ENCODE peak calls at places on chromosomes 4 and X, in ten cellular contexts. V is GM12892, A is lower leg skin, G is Peyer's patch, S is body of pancreas, L is uterus, D is upper lobe of left lung, Y is IMR-90, I is NB4, J is K562. H is an unnamed sample.

GRCh38 chr4:46124773-46125172 is 919 bp upstream of the GABRG1 start:
- DNase-seq in V (no peak), A (peak; percentile 66), G (no peak), S (peak; percentile 3), L (no peak), D (no peak), Y (no peak), I (peak; percentile 2), J (peak; percentile 6), H (no peak)

GRCh38 chrX:10176121-10177003 is 19.6 kb downstream of the CLCN4 start:
- DNase-seq in V (no peak), A (no peak), G (no peak), S (peak; percentile 54), L (no peak), D (no peak), Y (no peak), I (peak; percentile 45), J (no peak), H (no peak)

GRCh38 chr4:112766422-112766821 is 129.5 kb downstream of the LARP7 start:
- DNase-seq in V (no peak), A (no peak), G (no peak), S (no peak), L (no peak), D (no peak), Y (peak; percentile 17), I (peak; percentile 38), J (no peak), H (no peak)

GRCh38 chrX:121160987-121161386 is 113.6 kb downstream of the GLUD2 start:
- DNase-seq in V (peak; percentile 2), A (no peak), G (no peak), S (no peak), L (no peak), D (no peak), Y (no peak), I (no peak), J (peak; percentile 12), H (no peak)

GRCh38 chrX:41382699-41383645 is 49.0 kb downstream of the DDX3X start:
- DNase-seq in V (no peak), A (no peak), G (peak; percentile 51), S (no peak), L (no peak), D (no peak), Y (peak; percentile 34), I (peak; percentile 44), J (no peak), H (no peak)

GRCh38 chr4:64497526-64497925 is 88.3 kb upstream of the TECRL start:
- DNase-seq in V (no peak), A (no peak), G (no peak), S (no peak), L (no peak), D (no peak), Y (no peak), I (no peak), J (no peak), H (no peak)

GRCh38 chr4:39712819-39713607 is 15.1 kb downstream of the UBE2K start:
- DNase-seq in V (no peak), A (no peak), G (no peak), S (no peak), L (no peak), D (no peak), Y (no peak), I (no peak), J (no peak), H (no peak)

GRCh38 chrX:16807976-16808542 is 21.8 kb downstream of the TXLNG start:
- DNase-seq in V (no peak), A (no peak), G (no peak), S (peak; percentile 14), L (no peak), D (no peak), Y (peak; percentile 68), I (peak; percentile 62), J (peak; percentile 25), H (no peak)

GRCh38 chr4:13088726-13089658 is 395.1 kb downstream of the RAB28 start:
- DNase-seq in V (no peak), A (no peak), G (no peak), S (no peak), L (no peak), D (no peak), Y (no peak), I (no peak), J (no peak), H (no peak)

GRCh38 chrX:54447461-54447860 is 7.3 kb downstream of the TSR2 start:
- DNase-seq in V (no peak), A (no peak), G (no peak), S (no peak), L (no peak), D (no peak), Y (no peak), I (peak; percentile 21), J (no peak), H (no peak)

GRCh38 chrX:8783100-8784098 is 17.8 kb downstream of the FAM9A start:
- DNase-seq in V (no peak), A (no peak), G (no peak), S (peak; percentile 38), L (no peak), D (peak; percentile 53), Y (peak; percentile 4), I (peak; percentile 38), J (peak; percentile 24), H (no peak)

GRCh38 chr4:148443550-148444295 is 1.5 kb upstream of the NR3C2 start:
- DNase-seq in V (peak; percentile 7), A (peak; percentile 91), G (peak; percentile 74), S (peak; percentile 41), L (peak; percentile 49), D (peak; percentile 92), Y (no peak), I (no peak), J (no peak), H (no peak)

GRCh38 chr4:124997124-124997523 is 284.6 kb upstream of the ANKRD50 start:
- DNase-seq in V (no peak), A (no peak), G (no peak), S (no peak), L (no peak), D (no peak), Y (no peak), I (no peak), J (no peak), H (no peak)

GRCh38 chrX:39204349-39204748 is 403.1 kb downstream of the MID1IP1 start:
- DNase-seq in V (no peak), A (no peak), G (no peak), S (no peak), L (no peak), D (no peak), Y (no peak), I (no peak), J (no peak), H (no peak)

GRCh38 chr4:98474408-98474844 is 184.0 kb downstream of the TSPAN5 start:
- DNase-seq in V (no peak), A (peak; percentile 29), G (no peak), S (no peak), L (no peak), D (no peak), Y (peak; percentile 85), I (peak; percentile 81), J (no peak), H (no peak)

GRCh38 chr4:109155112-109155511 is 147.3 kb downstream of the COL25A1 start:
- DNase-seq in V (no peak), A (no peak), G (no peak), S (no peak), L (no peak), D (no peak), Y (no peak), I (no peak), J (no peak), H (no peak)

GRCh38 chr4:23930750-23931488 is 41.1 kb upstream of the PPARGC1A start:
- DNase-seq in V (no peak), A (peak; percentile 95), G (peak; percentile 82), S (peak; percentile 67), L (peak; percentile 26), D (peak; percentile 83), Y (no peak), I (no peak), J (no peak), H (no peak)

GRCh38 chr4:73990988-73991883 is 3.2 kb upstream of the PPBP start:
- DNase-seq in V (no peak), A (no peak), G (no peak), S (no peak), L (no peak), D (no peak), Y (no peak), I (no peak), J (no peak), H (no peak)
- TF ChIP-seq POLR2A in V (no peak), A (no peak), G (no peak), S (no peak), L (no peak), D (no peak), Y (no peak), I (no peak), J (no peak), H (no peak)

GRCh38 chr4:82901129-82901718 is 689 bp downstream of the THAP9 start:
- DNase-seq in V (no peak), A (no peak), G (no peak), S (no peak), L (no peak), D (no peak), Y (no peak), I (no peak), J (no peak), H (no peak)
- TF ChIP-seq POLR2A in V (no peak), A (no peak), G (no peak), S (no peak), L (no peak), D (no peak), Y (peak; percentile 95), I (no peak), J (peak; percentile 68), H (peak; percentile 36)

GRCh38 chrX:115892056-115892708 is 278.4 kb upstream of the AGTR2 start:
- DNase-seq in V (no peak), A (peak; percentile 68), G (peak; percentile 63), S (no peak), L (no peak), D (no peak), Y (no peak), I (no peak), J (no peak), H (peak; percentile 13)
- TF ChIP-seq POLR2A in V (no peak), A (no peak), G (no peak), S (no peak), L (no peak), D (no peak), Y (no peak), I (no peak), J (no peak), H (no peak)

DNA sequence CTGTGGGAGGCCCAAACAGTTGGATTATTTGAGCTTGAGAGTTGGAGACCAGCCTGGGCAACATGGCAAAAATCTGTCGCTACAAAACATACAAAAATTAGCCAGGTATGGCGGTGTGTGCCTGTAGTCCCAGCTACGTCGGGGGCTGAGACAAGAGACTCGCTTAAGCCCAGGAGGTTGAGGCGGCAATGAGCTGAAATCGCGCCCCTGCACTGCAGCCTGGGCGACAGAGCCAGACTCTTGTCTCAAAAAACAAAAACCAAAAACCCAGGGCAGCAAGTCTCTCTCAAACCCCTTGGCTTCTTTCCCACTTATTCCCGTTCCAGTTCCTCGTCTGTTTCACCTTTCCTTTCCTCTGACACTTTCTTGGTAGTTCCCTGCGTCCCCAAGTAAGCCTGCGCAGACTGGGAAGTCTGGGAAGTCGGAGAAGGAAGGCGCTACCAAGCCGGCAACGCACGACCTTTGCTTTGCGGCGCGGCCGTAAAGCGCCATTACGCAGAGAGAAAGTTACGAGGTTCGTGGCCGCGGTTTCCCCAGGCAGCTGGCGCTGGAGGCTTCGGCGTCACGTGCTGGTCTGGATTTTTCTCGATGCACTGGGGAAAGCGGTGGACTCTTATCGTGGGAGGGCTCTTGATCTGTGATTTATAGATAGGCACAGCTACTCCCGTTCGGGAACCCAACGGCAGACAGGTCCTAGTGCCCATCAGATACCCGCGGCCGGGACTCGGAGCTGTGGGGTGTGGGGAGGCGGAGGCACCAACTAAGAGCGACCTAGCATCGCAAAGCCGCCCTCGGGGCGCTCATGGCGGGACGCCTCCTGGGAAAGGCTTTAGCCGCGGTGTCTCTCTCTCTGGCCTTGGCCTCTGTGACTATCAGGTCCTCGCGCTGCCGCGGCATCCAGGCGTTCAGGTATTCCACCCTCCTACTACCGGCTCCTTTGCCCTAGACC is at the start of gene NUDT9:
- DNase-seq in V (peak; percentile 65), A (peak; percentile 99), G (peak; percentile 96), S (peak; percentile 97), L (peak; percentile 97), D (peak; percentile 95), Y (peak; percentile 96), I (peak; percentile 95), J (peak; percentile 90), H (peak; percentile 61)
- TF ChIP-seq POLR2A in V (peak; percentile 85), A (no peak), G (peak; percentile 57), S (peak; percentile 69), L (peak; percentile 69), D (peak; percentile 63), Y (peak; percentile 74), I (peak; percentile 64), J (peak; percentile 96), H (peak; percentile 69)

H was measured in H54.